ENCODE peak calls at places on chromosomes 1 and 21, in four cellular contexts. Z, A, B and H are unnamed samples. For H3K27me3, the result is how much of the 10 kb centered on the place peaks cover.

GRCh38 chr1:90810681-90811080 is 93.6 kb upstream of the BARHL2 start:
- DNase-seq in Z (no peak), A (no peak), B (no peak), H (no peak)

GRCh38 chr1:75079535-75080290 is 54.5 kb upstream of the LHX8 start:
- DNase-seq in Z (no peak), A (no peak), B (peak), H (no peak)

GRCh38 chr21:27564684-27565280 is 597.9 kb upstream of the ADAMTS5 start:
- DNase-seq in Z (no peak), A (peak), B (peak), H (no peak)

GRCh38 chr1:92211166-92211565 is 6.5 kb upstream of the C1orf146 start:
- DNase-seq in Z (no peak), A (no peak), B (no peak), H (no peak)

GRCh38 chr1:235874226-235874625 is 7.5 kb upstream of the LYST start:
- DNase-seq in Z (no peak), A (no peak), B (no peak), H (no peak)

GRCh38 chr1:159214149-159214760 is 9.6 kb downstream of the ACKR1 start:
- DNase-seq in Z (peak), A (no peak), B (peak), H (no peak)

GRCh38 chr1:10615932-10616671 is 141.4 kb downstream of the PEX14 start:
- DNase-seq in Z (no peak), A (no peak), B (no peak), H (no peak)

GRCh38 chr1:25944986-25945385 is 38.8 kb upstream of the STMN1 start:
- DNase-seq in Z (no peak), A (no peak), B (no peak), H (no peak)

DNA sequence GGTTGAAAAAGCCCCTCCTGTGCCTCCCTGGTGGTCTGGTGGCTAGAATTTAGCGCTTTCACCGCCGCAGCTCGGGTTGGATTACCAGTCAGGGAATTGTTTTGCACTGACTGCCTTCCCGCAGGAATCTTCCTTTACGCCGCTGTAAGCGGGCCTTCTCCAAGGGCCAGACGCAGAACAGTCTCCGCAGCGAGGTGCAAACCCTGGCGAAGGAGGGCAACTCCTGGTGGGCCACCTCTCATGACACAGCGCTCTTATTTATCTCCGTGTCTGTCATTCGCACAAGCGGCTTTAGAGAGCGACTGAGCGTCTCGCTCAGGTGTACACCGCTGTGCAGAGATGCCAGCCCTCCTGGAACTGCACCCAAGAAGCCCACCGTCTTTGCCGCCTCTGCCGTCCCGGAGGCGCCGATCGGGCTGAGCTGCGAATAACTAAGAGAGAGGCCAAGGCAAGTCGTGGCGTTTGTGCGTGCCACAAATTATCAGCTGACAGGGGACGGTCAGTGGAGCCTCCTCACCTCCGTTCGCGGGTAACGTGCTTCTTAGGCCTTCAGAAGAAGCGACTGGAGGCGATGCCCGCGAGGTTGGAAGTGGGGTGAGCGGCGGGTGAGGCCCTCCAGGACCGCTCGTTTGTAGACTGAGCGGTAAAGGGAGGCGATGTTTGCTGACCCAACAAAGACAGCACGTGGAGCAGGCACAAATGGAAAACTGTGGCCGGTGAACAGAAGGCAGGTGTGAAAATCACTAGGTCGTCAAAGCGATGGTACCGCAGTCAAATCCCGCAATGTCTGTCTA is 93.5 kb downstream of the PRKAB2 start:
- DNase-seq in Z (no peak), A (no peak), B (no peak), H (no peak)
- TF ChIP-seq MAX in Z (no peak), A (peak), B (no peak), H (no peak)

DNA sequence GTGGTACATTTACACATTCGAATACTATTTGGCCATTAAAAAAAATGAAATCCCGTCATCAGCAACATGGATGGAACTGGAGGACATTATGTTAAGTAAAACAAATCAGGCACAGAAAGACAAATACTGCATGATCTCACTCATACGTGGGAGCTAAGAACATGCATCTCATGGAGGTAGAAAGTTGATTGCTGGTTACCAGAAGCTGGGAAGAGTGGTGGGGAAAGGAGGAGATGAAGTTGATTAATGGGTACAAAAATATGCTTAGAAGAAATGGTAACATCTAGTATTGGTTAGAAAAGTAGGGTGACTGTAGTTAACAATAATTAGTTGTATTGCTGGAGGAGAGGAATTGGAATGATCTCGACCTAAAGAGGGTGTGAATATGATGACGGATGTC is 24.6 kb upstream of the RNF187 start:
- DNase-seq in Z (no peak), A (no peak), B (no peak), H (no peak)
- H3K27me3 ChIP-seq in Z (under half), A (under half), B (under half), H (under half)

DNA sequence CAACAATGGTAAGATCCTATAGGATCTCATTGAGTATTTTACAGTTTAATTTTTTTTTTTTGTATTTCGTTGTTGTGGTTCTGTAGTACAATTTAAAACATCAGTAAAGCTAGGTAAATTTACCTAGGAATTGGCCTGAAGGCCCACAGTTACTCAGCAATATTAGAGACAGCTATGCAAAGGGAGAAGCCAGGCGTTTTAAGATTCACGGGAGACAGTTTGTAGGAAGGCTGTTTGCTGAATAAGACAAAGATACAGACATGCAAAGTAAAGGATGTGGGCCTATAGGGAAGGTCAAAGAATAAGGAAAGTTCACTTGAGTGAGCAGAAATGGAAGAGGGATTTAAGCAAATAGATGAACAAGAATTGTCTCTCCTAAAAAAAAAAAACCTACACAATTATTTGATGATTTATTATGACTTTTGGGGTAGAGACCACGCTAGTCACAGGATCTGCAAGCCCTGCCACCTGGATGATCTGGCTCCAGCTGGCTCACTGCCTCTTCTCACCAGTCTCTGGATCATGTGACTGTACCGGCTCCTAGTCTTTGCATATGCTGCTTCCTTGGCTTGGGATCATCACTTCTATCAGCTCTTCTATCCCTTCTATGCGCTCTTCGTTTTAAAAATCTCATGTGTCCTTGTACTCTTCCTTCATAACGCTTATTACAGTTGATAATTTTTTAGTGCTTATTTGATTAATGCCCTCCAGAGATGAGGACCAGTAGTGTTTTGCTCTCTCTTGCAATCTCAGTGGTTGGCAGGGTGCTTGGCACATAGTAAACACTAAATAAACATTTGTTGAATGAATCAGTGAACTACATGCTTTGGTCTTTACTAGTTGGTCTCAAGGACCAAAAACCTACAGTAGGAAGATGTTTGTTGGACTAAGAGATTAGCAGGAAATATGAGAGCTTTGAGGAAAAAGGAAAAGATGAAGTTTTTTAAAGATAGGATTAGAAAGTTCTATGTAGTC is 14.1 kb downstream of the DYRK1A start:
- DNase-seq in Z (no peak), A (no peak), B (no peak), H (no peak)
- TF ChIP-seq MAX in Z (no peak), A (no peak), B (no peak), H (no peak)

DNA sequence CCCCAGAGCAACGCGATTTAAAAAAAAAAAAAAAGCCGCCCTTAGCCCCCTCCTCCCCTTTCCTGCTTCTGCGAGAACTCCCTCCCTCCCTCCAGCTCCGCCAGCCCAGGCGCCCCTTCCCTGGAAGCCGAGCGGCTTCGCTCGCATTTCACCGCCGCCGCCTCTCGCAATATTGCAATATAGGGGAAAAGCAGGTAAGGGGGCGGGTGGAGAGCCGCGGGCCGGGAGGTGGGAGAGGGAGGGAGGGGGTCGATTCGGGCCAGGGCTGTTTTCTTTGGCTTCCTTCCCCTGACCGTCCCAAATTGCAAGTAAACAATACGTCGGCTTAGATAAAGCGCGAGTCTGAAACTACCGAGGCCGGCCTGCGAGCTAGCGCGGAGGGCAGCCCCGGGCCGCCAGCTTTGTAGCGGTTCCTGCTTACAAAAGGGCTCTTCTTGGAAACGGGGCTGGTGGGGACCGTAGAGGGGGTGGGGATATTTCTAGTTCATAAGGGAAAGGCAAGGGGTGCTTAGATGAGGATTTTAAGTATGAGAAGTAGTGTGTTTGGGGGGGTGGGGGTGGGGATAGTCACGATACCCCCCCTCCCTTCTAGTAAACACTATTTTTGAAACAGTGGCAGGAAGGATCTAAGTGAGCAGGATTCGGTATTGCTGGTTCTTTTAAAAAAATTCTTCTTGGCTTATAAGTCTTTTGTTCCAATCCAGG is 523 bp downstream of the LMO4 start:
- DNase-seq in Z (no peak), A (no peak), B (peak), H (no peak)
- H3K27me3 ChIP-seq in Z (under half), A (under half), B (under half), H (under half)

DNA sequence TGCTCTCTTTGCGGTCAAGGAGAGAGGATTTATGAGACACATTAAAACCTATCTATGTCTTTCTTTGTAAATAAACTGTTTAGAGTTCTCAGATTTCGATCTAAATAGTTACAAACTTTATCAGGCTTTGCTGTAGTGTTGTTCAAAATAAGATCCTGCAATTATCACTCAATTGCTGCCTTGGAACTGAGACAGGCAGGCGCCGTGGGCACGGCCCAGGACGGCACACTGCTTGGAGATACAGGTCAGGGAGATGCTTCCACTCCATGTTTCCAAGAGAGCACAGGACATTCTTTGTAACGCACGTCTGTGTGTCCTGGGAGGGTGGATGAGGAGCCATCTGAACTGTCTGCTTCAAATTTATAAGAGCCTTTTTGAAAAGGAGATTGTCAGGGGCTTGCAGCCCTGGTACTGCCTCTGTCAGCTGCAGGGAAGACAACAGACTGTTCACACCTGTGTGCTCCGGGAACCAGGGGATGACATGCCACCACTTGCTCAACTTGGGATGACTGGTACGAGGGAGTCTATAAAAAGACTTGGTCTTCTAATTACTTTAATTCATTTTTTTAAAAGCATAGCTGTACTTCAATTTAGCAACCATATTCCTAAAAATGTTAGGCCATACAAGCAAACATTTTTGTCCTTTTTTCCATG is 472.9 kb upstream of the RUNX1 start:
- DNase-seq in Z (no peak), A (no peak), B (no peak), H (no peak)
- TF ChIP-seq MAX in Z (no peak), A (no peak), B (no peak), H (no peak)

DNA sequence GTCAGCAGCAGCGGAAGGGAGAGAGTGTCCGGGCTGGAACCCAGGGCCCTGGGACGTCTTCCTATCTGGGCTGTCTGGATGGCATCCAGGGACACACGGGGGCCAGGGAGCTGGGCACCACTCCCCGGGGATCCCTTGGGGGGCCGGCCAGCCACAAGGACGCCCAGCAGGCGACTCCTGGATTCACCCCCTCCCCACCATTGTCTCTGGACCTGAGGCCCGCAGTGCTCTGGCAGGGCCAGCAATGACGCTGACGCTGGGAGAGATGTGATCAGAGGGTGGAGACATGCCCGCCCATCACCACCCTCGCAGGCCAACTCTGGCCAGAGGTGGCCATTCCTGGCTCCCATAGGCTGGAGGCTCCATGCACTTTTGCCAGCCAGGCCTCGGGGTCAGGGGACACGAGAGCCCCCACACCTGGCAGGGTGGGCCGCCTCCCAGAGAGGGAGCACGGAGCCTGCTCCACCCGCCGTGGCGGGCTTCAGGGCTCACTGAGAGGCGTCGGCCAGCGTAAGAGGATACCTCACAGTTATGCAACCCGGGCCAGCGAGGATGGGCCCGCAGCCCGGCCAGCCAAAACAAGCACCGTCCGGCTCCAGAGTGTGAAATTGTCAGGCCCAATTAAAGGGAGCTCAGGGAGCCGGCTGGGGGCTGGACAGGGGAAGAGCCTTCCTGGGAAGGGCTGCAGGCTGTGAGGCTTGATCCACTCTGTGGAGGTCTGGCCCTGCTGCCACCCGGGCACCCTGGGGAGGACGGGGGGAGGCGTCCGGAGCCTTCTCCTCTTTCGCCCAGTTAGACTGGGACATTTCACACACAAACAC is 10.3 kb downstream of the ACTRT2 start:
- DNase-seq in Z (no peak), A (no peak), B (no peak), H (no peak)
- H3K27me3 ChIP-seq in Z (under half), A (under half), B (under half), H (under half)

DNA sequence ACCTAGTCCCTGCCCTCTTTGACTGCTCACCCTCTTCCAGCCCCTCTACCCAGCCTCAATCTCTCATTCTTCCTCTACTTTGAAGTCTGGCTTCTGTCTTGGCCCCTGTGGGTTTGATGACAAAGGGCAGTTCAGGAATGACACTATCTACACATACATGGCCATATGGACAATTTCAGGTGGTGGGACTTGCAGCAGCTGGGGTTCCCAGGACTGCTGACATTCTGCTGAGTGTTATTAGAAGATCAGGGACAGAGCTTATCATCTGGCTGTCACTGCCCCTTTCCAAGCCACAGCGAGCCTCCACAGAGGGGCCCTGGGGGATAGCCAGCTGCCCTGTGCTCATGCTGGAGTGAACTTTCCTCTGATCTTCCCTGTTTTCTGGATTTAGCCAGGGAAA is 97.4 kb upstream of the IPO9 start:
- DNase-seq in Z (no peak), A (no peak), B (peak), H (no peak)
- TF ChIP-seq MAX in Z (no peak), A (no peak), B (no peak), H (no peak)

GRCh38 chr1:202661136-202661845 is 49.0 kb downstream of the SYT2 start:
- DNase-seq in Z (peak), A (no peak), B (no peak), H (no peak)

GRCh38 chr1:202659974-202660373 is 50.3 kb downstream of the SYT2 start:
- DNase-seq in Z (no peak), A (no peak), B (no peak), H (no peak)

GRCh38 chr1:202658766-202659165 is 51.5 kb downstream of the SYT2 start:
- DNase-seq in Z (no peak), A (no peak), B (no peak), H (no peak)

GRCh38 chr1:202658251-202658650 is 52.0 kb downstream of the SYT2 start:
- DNase-seq in Z (no peak), A (no peak), B (no peak), H (no peak)

DNA sequence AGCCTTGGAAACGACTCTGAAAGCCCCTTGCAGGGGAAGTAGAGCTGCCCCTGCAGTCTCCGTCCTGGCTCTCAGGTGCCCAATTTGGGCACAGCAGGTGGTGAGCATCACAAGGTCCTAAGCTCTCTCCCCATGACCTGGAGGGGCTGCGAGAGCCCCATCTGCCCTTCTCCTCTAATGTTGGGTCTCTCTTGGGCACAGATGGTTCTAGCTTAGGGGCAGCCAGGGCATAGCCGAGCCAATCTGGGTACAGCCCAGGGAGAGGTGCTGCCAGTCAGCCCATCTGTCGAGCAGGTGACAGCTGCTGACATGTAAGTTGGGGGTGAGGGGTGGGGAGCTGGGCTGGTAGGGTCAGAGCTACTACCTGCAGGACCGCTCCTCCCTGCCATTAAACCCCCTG is 50.7 kb downstream of the SYT2 start:
- DNase-seq in Z (no peak), A (no peak), B (no peak), H (no peak)
- H3K27me3 ChIP-seq in Z (half or more), A (under half), B (under half), H (under half)